ENCODE peak calls at places on chromosomes 16 and 17, in five cellular contexts. One of them, this sample, is unnamed.
A peak's percentile ranks its signal among the peaks of the same experiment; 100 is the strongest.

GRCh38 chr17:78525511-78526160 is 51.6 kb downstream of the DNAH17 start:
- DNase-seq in cardiac muscle cell: no peak
- DNase-seq in foreskin fibroblast: no peak
- DNase-seq in AG10803: no peak
- DNase-seq in lower leg skin: no peak
- DNase-seq in this sample: no peak

GRCh38 chr16:73205153-73205549 is 157.2 kb upstream of the ZFHX3 start:
- DNase-seq in cardiac muscle cell: no peak
- DNase-seq in foreskin fibroblast: no peak
- DNase-seq in AG10803: no peak
- DNase-seq in lower leg skin: no peak
- DNase-seq in this sample: no peak

GRCh38 chr17:39792523-39793221 is 54.9 kb downstream of the GRB7 start:
- DNase-seq in cardiac muscle cell: no peak
- DNase-seq in foreskin fibroblast: no peak
- DNase-seq in AG10803: no peak
- DNase-seq in lower leg skin: no peak
- DNase-seq in this sample: no peak

GRCh38 chr17:17966399-17966798 is 5.8 kb downstream of the TOM1L2 start:
- DNase-seq in cardiac muscle cell: no peak
- DNase-seq in foreskin fibroblast: no peak
- DNase-seq in AG10803: no peak
- DNase-seq in lower leg skin: no peak
- DNase-seq in this sample: no peak

GRCh38 chr17:72542317-72542716 is 421.5 kb downstream of the SOX9 start:
- DNase-seq in cardiac muscle cell: no peak
- DNase-seq in foreskin fibroblast: no peak
- DNase-seq in AG10803: no peak
- DNase-seq in lower leg skin: no peak
- DNase-seq in this sample: no peak

GRCh38 chr16:19578378-19578851 is 22.9 kb downstream of the VPS35L start:
- DNase-seq in cardiac muscle cell: peak; percentile 20
- DNase-seq in foreskin fibroblast: no peak
- DNase-seq in AG10803: peak; percentile 32
- DNase-seq in lower leg skin: no peak
- DNase-seq in this sample: peak; percentile 50

GRCh38 chr17:29732613-29733012 is 109.9 kb upstream of the CORO6 start:
- DNase-seq in cardiac muscle cell: no peak
- DNase-seq in foreskin fibroblast: no peak
- DNase-seq in AG10803: no peak
- DNase-seq in lower leg skin: no peak
- DNase-seq in this sample: no peak

GRCh38 chr17:16003841-16004240 is 4.2 kb downstream of the TTC19 start:
- DNase-seq in cardiac muscle cell: no peak
- DNase-seq in foreskin fibroblast: no peak
- DNase-seq in AG10803: no peak
- DNase-seq in lower leg skin: no peak
- DNase-seq in this sample: no peak

GRCh38 chr16:2163211-2163881 is 7.8 kb downstream of the TRAF7 start:
- DNase-seq in cardiac muscle cell: no peak
- DNase-seq in foreskin fibroblast: no peak
- DNase-seq in AG10803: no peak
- DNase-seq in lower leg skin: peak; percentile 77
- DNase-seq in this sample: no peak

GRCh38 chr16:535446-536405 is 8.2 kb downstream of the CAPN15 start:
- DNase-seq in cardiac muscle cell: no peak
- DNase-seq in foreskin fibroblast: peak; percentile 51
- DNase-seq in AG10803: peak; percentile 69
- DNase-seq in lower leg skin: peak; percentile 51
- DNase-seq in this sample: peak; percentile 77

GRCh38 chr16:3074860-3075545 is 9.6 kb downstream of the IL32 start:
- DNase-seq in cardiac muscle cell: no peak
- DNase-seq in foreskin fibroblast: no peak
- DNase-seq in AG10803: no peak
- DNase-seq in lower leg skin: no peak
- DNase-seq in this sample: no peak

GRCh38 chr16:90008708-90009145 is 10.5 kb downstream of the DBNDD1 start:
- DNase-seq in cardiac muscle cell: no peak
- DNase-seq in foreskin fibroblast: no peak
- DNase-seq in AG10803: no peak
- DNase-seq in lower leg skin: no peak
- DNase-seq in this sample: no peak

GRCh38 chr16:23321206-23321875 is 19.2 kb downstream of the SCNN1B start:
- DNase-seq in cardiac muscle cell: no peak
- DNase-seq in foreskin fibroblast: no peak
- DNase-seq in AG10803: no peak
- DNase-seq in lower leg skin: no peak
- DNase-seq in this sample: no peak

GRCh38 chr17:62892870-62893338 is 73.1 kb upstream of the TANC2 start:
- DNase-seq in cardiac muscle cell: peak; percentile 79
- DNase-seq in foreskin fibroblast: peak; percentile 86
- DNase-seq in AG10803: peak; percentile 79
- DNase-seq in lower leg skin: peak; percentile 46
- DNase-seq in this sample: peak; percentile 86

GRCh38 chr17:44610331-44610730 is 45.9 kb upstream of the MEIOC start:
- DNase-seq in cardiac muscle cell: no peak
- DNase-seq in foreskin fibroblast: no peak
- DNase-seq in AG10803: no peak
- DNase-seq in lower leg skin: no peak
- DNase-seq in this sample: no peak

GRCh38 chr17:5110816-5111215 is 862 bp downstream of the ZNF232 start:
- DNase-seq in cardiac muscle cell: no peak
- DNase-seq in foreskin fibroblast: no peak
- DNase-seq in AG10803: no peak
- DNase-seq in lower leg skin: no peak
- DNase-seq in this sample: no peak

GRCh38 chr17:65587602-65588193 is 26.2 kb upstream of the AXIN2 start:
- DNase-seq in cardiac muscle cell: peak; percentile 32
- DNase-seq in foreskin fibroblast: peak; percentile 24
- DNase-seq in AG10803: peak; percentile 31
- DNase-seq in lower leg skin: no peak
- DNase-seq in this sample: no peak

GRCh38 chr16:24135624-24136296 is 120.4 kb upstream of the CACNG3 start:
- DNase-seq in cardiac muscle cell: no peak
- DNase-seq in foreskin fibroblast: no peak
- DNase-seq in AG10803: no peak
- DNase-seq in lower leg skin: no peak
- DNase-seq in this sample: no peak

GRCh38 chr16:50038756-50039529 is 13.9 kb downstream of the CNEP1R1 start:
- DNase-seq in cardiac muscle cell: peak; percentile 7
- DNase-seq in foreskin fibroblast: no peak
- DNase-seq in AG10803: no peak
- DNase-seq in lower leg skin: peak; percentile 61
- DNase-seq in this sample: no peak

GRCh38 chr16:66403531-66404145 is 23.5 kb upstream of the BEAN1 start:
- DNase-seq in cardiac muscle cell: no peak
- DNase-seq in foreskin fibroblast: no peak
- DNase-seq in AG10803: no peak
- DNase-seq in lower leg skin: no peak
- DNase-seq in this sample: no peak

GRCh38 chr17:29674270-29674669 is 51.6 kb upstream of the CORO6 start:
- DNase-seq in cardiac muscle cell: no peak
- DNase-seq in foreskin fibroblast: no peak
- DNase-seq in AG10803: no peak
- DNase-seq in lower leg skin: no peak
- DNase-seq in this sample: no peak

GRCh38 chr16:8686031-8686621 is 11.7 kb downstream of the ABAT start:
- DNase-seq in cardiac muscle cell: no peak
- DNase-seq in foreskin fibroblast: no peak
- DNase-seq in AG10803: no peak
- DNase-seq in lower leg skin: no peak
- DNase-seq in this sample: no peak

GRCh38 chr17:74202879-74203432 is 522 bp upstream of the RPL38 start:
- DNase-seq in cardiac muscle cell: no peak
- DNase-seq in foreskin fibroblast: no peak
- DNase-seq in AG10803: no peak
- DNase-seq in lower leg skin: no peak
- DNase-seq in this sample: no peak

GRCh38 chr16:11674818-11675560 is 6.7 kb downstream of the SNN start:
- DNase-seq in cardiac muscle cell: peak; percentile 57
- DNase-seq in foreskin fibroblast: no peak
- DNase-seq in AG10803: no peak
- DNase-seq in lower leg skin: no peak
- DNase-seq in this sample: peak; percentile 22

GRCh38 chr17:62807812-62808575 is at the start of gene MARCHF10:
- DNase-seq in cardiac muscle cell: no peak
- DNase-seq in foreskin fibroblast: no peak
- DNase-seq in AG10803: no peak
- DNase-seq in lower leg skin: no peak
- DNase-seq in this sample: no peak

GRCh38 chr17:56945938-56946337 is 14.9 kb downstream of the COIL start:
- DNase-seq in cardiac muscle cell: no peak
- DNase-seq in foreskin fibroblast: no peak
- DNase-seq in AG10803: no peak
- DNase-seq in lower leg skin: no peak
- DNase-seq in this sample: no peak

GRCh38 chr17:68456529-68457167 is 648 bp downstream of the WIPI1 start:
- DNase-seq in cardiac muscle cell: peak; percentile 95
- DNase-seq in foreskin fibroblast: peak; percentile 90
- DNase-seq in AG10803: peak; percentile 94
- DNase-seq in lower leg skin: peak; percentile 83
- DNase-seq in this sample: peak; percentile 90

DNA sequence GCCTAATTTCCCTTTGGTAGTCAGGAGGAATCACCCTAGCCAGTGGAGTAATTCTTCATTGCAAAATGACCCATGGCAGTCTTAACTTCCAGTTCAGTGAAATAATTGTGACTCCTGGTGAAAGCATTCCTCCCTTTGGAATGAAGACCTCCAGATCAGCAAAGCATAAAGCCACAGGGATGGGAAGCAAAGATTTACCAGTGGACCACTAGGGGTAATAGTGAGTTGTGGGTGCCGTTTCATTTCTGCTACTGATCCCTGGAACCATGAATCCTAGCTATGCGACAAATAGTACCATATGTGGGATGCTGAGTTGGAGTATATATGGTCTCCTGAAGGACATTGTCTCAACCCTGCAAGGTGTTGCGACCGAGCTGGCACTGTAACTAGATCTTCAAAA is 13.7 kb downstream of the DYNLL2 start:
- DNase-seq in cardiac muscle cell: no peak
- DNase-seq in foreskin fibroblast: no peak
- DNase-seq in AG10803: peak; percentile 3
- DNase-seq in lower leg skin: no peak
- DNase-seq in this sample: no peak
- TF ChIP-seq CTCF in cardiac muscle cell: no peak
- TF ChIP-seq CTCF in foreskin fibroblast: no peak
- TF ChIP-seq CTCF in AG10803: no peak
- TF ChIP-seq CTCF in lower leg skin: no peak
- TF ChIP-seq CTCF in this sample: peak; percentile 22

DNA sequence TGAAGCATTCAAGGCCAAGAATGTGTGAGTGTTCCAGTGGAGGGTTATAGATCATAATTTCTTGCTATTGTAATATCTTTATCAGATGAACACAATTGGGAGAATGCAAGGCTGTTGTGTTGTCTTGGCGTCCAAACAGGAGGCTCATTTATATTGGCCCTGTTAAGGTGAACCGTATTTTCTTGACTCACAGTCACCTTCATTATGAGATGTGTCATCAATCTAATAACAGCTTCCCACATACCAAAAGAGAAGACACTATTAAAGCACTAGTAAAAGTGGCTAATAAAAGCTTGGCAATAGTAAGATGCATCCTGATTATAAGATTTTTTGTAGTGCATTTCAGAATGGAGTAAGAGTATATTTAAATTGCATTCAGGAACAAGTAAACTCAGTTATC is 287.5 kb downstream of the WWOX start:
- DNase-seq in cardiac muscle cell: no peak
- DNase-seq in foreskin fibroblast: no peak
- DNase-seq in AG10803: no peak
- DNase-seq in lower leg skin: no peak
- DNase-seq in this sample: no peak
- H3K4me3 ChIP-seq in cardiac muscle cell: no peak overlapping the region
- H3K4me3 ChIP-seq in foreskin fibroblast: no peak overlapping the region
- H3K4me3 ChIP-seq in AG10803: no peak overlapping the region
- H3K4me3 ChIP-seq in lower leg skin: no peak overlapping the region
- H3K4me3 ChIP-seq in this sample: no peak overlapping the region

GRCh38 chr17:45722161-45722560 is 62.0 kb upstream of the CRHR1 start:
- DNase-seq in cardiac muscle cell: peak; percentile 7
- DNase-seq in foreskin fibroblast: no peak
- DNase-seq in AG10803: no peak
- DNase-seq in lower leg skin: no peak
- DNase-seq in this sample: peak; percentile 4
- TF ChIP-seq CTCF in cardiac muscle cell: peak; percentile 33
- TF ChIP-seq CTCF in foreskin fibroblast: peak; percentile 19
- TF ChIP-seq CTCF in AG10803: peak; percentile 13
- TF ChIP-seq CTCF in lower leg skin: no peak
- TF ChIP-seq CTCF in this sample: peak; percentile 9

GRCh38 chr17:63997341-63998048 is 656 bp upstream of the PRR29 start:
- DNase-seq in cardiac muscle cell: peak; percentile 36
- DNase-seq in foreskin fibroblast: no peak
- DNase-seq in AG10803: no peak
- DNase-seq in lower leg skin: no peak
- DNase-seq in this sample: no peak
- H3K4me3 ChIP-seq in cardiac muscle cell: peak overlapping the region; percentile 70
- H3K4me3 ChIP-seq in foreskin fibroblast: no peak overlapping the region
- H3K4me3 ChIP-seq in AG10803: peak overlapping the region; percentile 70
- H3K4me3 ChIP-seq in lower leg skin: no peak overlapping the region
- H3K4me3 ChIP-seq in this sample: no peak overlapping the region

This sample was measured in fibroblast of mammary gland.